ENCODE peak calls at places on chromosome 16, in four cellular contexts. C is GM23338, T is right lobe of liver, I is heart left ventricle. J is an unnamed sample. For H3K4me1, the result is how much of the 10 kb centered on the place peaks cover.

GRCh38 chr16:24119807-24120206 is 136.3 kb upstream of the CACNG3 start:
- DNase-seq in C (no peak), T (no peak), I (no peak), J (no peak)

GRCh38 chr16:60684002-60684401 is 1352.2 kb downstream of the CDH8 start:
- DNase-seq in C (no peak), T (no peak), I (no peak), J (no peak)

GRCh38 chr16:23941963-23942564 is 106.3 kb downstream of the PRKCB start:
- DNase-seq in C (no peak), T (no peak), I (no peak), J (no peak)

GRCh38 chr16:25256821-25257503 is 683 bp downstream of the ZKSCAN2 start:
- DNase-seq in C (peak), T (no peak), I (no peak), J (no peak)

GRCh38 chr16:75591001-75591852 is 25.0 kb downstream of the GABARAPL2 start:
- DNase-seq in C (peak), T (no peak), I (peak), J (no peak)

GRCh38 chr16:70701036-70701435 is 15.2 kb upstream of the MTSS2 start:
- DNase-seq in C (no peak), T (no peak), I (no peak), J (no peak)

GRCh38 chr16:19113577-19114358 is at the start of gene ITPRIPL2:
- DNase-seq in C (peak), T (peak), I (peak), J (no peak)

GRCh38 chr16:16021988-16022682 is 72.7 kb downstream of the ABCC1 start:
- DNase-seq in C (no peak), T (peak), I (peak), J (peak)

GRCh38 chr16:49695782-49696413 is 160.0 kb downstream of the ZNF423 start:
- DNase-seq in C (no peak), T (no peak), I (no peak), J (no peak)

GRCh38 chr16:56389554-56389953 is 35.8 kb downstream of the AMFR start:
- DNase-seq in C (no peak), T (no peak), I (no peak), J (no peak)

GRCh38 chr16:89623511-89624232 is 10.2 kb downstream of the DPEP1 start:
- DNase-seq in C (no peak), T (no peak), I (no peak), J (peak)

GRCh38 chr16:16881771-16882170 is 502.8 kb downstream of the NPIPA7 start:
- DNase-seq in C (peak), T (no peak), I (no peak), J (no peak)

GRCh38 chr16:10895053-10895946 is 18.3 kb downstream of the CIITA start:
- DNase-seq in C (peak), T (no peak), I (peak), J (no peak)

DNA sequence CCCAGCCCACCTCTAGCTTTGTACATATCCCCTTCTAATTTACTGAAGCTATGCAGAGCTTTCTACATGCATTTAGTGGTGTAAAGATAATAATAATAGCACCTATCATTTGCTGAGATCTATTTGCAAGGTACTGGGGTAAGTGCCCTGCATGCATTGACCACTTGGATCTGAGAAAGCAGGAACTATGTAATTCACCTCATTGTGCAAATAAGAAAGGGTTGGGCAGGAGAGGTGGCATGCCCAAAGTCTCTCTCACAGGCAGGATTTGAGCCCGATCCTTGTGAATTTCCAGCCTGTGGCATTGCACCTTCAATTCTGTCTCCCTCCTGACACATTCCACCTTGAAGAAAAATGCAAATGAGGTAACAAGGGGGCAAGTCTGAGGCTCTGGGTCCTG is 352.3 kb upstream of the EEF2KMT start:
- DNase-seq in C (peak), T (no peak), I (no peak), J (no peak)
- H3K27ac ChIP-seq in C (peak), T (no peak), I (no peak), J (no peak)

GRCh38 chr16:85090873-85091521 is 21.3 kb downstream of the CIBAR2 start:
- DNase-seq in C (no peak), T (peak), I (no peak), J (no peak)
- H3K4me1 ChIP-seq in C (under half), T (under half), I (under half), J (under half)

GRCh38 chr16:21599994-21600773 is 807 bp downstream of the METTL9 start:
- DNase-seq in C (peak), T (no peak), I (no peak), J (no peak)

GRCh38 chr16:21602785-21603184 is 3.4 kb downstream of the METTL9 start:
- DNase-seq in C (no peak), T (no peak), I (no peak), J (no peak)

GRCh38 chr16:21599158-21599993 is at the start of gene METTL9:
- DNase-seq in C (peak), T (peak), I (peak), J (peak)

GRCh38 chr16:21608647-21609328 is 9.4 kb downstream of the METTL9 start:
- DNase-seq in C (no peak), T (no peak), I (no peak), J (no peak)

GRCh38 chr16:21603920-21604319 is 4.5 kb downstream of the METTL9 start:
- DNase-seq in C (no peak), T (no peak), I (no peak), J (no peak)
- H3K27ac ChIP-seq in C (no peak), T (no peak), I (no peak), J (no peak)

DNA sequence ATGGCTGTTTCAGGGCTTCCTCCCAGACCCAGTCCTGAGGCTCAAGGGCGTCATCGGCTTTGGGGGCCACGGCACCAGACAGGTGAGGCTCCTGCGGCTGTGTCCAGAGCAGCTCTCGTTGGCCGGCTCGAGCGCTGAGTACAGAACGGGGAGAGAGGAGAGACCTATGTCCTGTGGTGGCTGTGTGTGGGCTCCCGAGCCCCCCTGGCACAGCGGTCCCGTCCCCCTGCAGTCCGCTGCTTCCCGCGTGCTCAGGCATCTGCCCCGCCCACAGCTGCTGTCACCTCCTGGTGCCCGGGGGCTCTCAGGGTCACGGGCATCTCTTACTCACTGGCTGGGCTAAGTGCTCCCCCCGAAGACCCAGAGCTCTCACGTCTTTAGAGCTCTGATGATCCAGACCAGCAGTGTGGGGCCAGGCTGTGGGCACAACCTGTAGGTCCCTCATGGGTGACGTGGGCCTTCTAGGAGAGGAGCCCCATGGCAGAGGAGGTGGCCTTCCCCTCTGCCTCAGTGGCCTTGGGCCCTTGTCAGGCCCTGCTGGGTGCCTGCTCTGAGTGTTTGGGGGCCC is 3.4 kb downstream of the WDR90 start:
- DNase-seq in C (no peak), T (no peak), I (no peak), J (no peak)
- H3K4me1 ChIP-seq in C (under half), T (under half), I (under half), J (under half)

DNA sequence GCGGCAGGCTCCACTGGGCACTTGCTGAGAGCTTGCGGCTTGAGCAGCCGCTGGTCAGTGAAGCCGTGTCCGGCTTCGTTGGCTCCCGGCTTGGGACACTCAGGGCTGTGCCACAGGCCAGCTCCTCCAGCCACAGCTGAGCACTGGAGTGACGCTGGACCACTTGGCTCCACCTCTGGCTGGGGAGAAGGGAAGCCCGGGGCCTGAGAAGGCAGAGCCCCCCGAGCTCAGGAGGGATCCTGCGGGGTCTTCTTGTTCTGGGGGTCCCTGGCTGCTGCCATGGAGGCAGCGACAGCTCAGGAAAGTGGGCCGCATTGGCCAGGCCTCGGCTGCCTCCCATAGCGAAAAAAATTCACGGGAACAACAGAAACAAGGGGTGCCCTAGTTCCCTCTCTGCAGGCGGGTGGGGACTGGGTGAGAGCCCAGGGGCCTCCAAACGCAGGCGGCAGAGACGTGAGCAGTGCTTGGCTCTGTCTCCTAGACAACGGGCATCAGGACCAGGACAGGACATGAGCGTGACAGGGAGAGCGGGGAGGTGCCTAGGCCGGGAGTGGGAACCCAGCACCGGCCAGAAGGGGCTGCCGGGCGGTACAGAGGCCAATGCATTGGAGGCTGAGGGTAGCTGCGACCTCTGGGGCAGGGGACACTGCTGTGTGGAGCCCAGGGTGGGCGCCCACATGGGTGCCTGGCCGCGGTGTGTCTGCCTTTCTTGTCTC is 37.7 kb downstream of the SLC7A5 start:
- DNase-seq in C (no peak), T (no peak), I (no peak), J (peak)
- H3K27ac ChIP-seq in C (peak), T (no peak), I (no peak), J (peak)

DNA sequence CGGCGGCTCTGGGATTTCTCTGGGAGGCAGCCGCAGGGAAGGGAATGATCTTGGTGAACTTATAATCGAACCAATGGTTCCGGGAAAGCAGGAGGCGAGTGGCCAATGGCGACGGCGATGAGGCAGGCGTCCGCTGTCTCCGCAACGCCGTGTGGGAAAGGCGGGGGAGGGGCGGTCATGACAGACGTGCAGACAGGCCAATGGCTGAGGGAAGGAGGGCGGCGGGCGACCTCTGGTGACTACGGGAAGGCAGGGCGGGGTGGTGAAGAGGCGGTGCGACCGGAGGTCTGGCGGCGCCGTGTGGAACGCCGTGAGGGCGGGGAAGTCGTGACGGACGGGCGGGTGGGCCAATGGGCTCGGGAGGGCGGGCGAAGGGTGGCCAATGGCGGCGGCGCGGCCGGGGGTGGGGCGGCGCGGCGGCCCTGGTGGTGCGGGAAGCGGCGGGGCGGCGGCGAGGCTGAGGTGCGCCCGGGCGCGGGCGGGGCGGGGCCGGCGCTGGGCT is at the start of gene RAB40C:
- DNase-seq in C (peak), T (peak), I (peak), J (peak)
- H3K4me1 ChIP-seq in C (under half), T (half or more), I (under half), J (under half)